ENCODE peak calls at places on chromosomes 4 and X, in six cellular contexts. Z is cardiac muscle cell, H is IMR-90, J is fibroblast of lung, L is Peyer's patch, T is dorsolateral prefrontal cortex. R is an unnamed sample.
A peak's percentile ranks its signal among the peaks of the same experiment; 100 is the strongest.

GRCh38 chr4:122796801-122797404 is 29.7 kb upstream of the FGF2 start:
- DNase-seq in L (no peak), Z (no peak), J (no peak), H (peak; percentile 28), T (no peak), R (no peak)

GRCh38 chr4:138509346-138509745 is 267.2 kb upstream of the SLC7A11 start:
- DNase-seq in H (no peak), J (no peak), L (no peak), T (no peak), Z (no peak), R (no peak)

GRCh38 chr4:122712782-122713181 is 19.7 kb upstream of the BBS12 start:
- DNase-seq in H (peak; percentile 24), Z (no peak), T (no peak), J (peak; percentile 24), L (no peak), R (no peak)

GRCh38 chrX:134971926-134972325 is 18.9 kb upstream of the SMIM10 start:
- DNase-seq in L (no peak), J (no peak), T (no peak), H (peak; percentile 42), Z (no peak), R (no peak)

GRCh38 chr4:115310671-115311070 is 197.3 kb upstream of the NDST4 start:
- DNase-seq in L (no peak), H (no peak), J (no peak), Z (no peak), T (no peak), R (no peak)

GRCh38 chr4:76644831-76645485 is 209.9 kb downstream of the SHROOM3 start:
- DNase-seq in Z (no peak), T (no peak), J (no peak), L (no peak), H (no peak), R (no peak)

GRCh38 chr4:52751349-52751911 is at the start of gene ERVMER34-1:
- DNase-seq in J (peak; percentile 14), Z (peak; percentile 83), T (peak; percentile 56), L (no peak), H (no peak), R (no peak)

GRCh38 chrX:21181232-21181853 is 192.9 kb upstream of the CNKSR2 start:
- DNase-seq in L (no peak), H (no peak), T (no peak), J (no peak), Z (no peak), R (no peak)

GRCh38 chr4:84492290-84492689 is 6.8 kb downstream of the NKX6-1 start:
- DNase-seq in H (no peak), J (no peak), L (no peak), Z (no peak), T (no peak), R (no peak)

GRCh38 chr4:74374561-74375327 is 9.8 kb downstream of the EREG start:
- DNase-seq in L (no peak), H (peak; percentile 75), Z (no peak), T (no peak), J (peak; percentile 89), R (no peak)

GRCh38 chr4:61657016-61657415 is 456.9 kb downstream of the ADGRL3 start:
- DNase-seq in Z (no peak), L (no peak), J (no peak), H (no peak), T (no peak), R (no peak)

GRCh38 chrX:12949927-12950656 is 24.8 kb upstream of the TMSB4X start:
- DNase-seq in J (peak; percentile 92), H (peak; percentile 92), L (peak; percentile 95), T (peak; percentile 73), Z (no peak), R (peak; percentile 81)

GRCh38 chr4:149145803-149146202 is 669.8 kb downstream of the IQCM start:
- DNase-seq in L (no peak), Z (no peak), J (no peak), T (no peak), H (peak; percentile 95), R (no peak)

GRCh38 chr4:140236649-140237160 is 82.7 kb upstream of the MAML3 start:
- DNase-seq in L (no peak), Z (no peak), J (no peak), T (no peak), H (peak; percentile 38), R (no peak)

GRCh38 chr4:140240237-140240636 is 86.3 kb upstream of the MAML3 start:
- DNase-seq in J (no peak), Z (no peak), T (no peak), H (no peak), L (no peak), R (no peak)

GRCh38 chr4:140238353-140239041 is 84.5 kb upstream of the MAML3 start:
- DNase-seq in T (peak; percentile 65), Z (peak; percentile 84), H (peak; percentile 77), J (peak; percentile 97), L (peak; percentile 31), R (no peak)

GRCh38 chr4:140239311-140239710 is 85.3 kb upstream of the MAML3 start:
- DNase-seq in J (no peak), T (no peak), L (no peak), H (no peak), Z (no peak), R (no peak)

DNA sequence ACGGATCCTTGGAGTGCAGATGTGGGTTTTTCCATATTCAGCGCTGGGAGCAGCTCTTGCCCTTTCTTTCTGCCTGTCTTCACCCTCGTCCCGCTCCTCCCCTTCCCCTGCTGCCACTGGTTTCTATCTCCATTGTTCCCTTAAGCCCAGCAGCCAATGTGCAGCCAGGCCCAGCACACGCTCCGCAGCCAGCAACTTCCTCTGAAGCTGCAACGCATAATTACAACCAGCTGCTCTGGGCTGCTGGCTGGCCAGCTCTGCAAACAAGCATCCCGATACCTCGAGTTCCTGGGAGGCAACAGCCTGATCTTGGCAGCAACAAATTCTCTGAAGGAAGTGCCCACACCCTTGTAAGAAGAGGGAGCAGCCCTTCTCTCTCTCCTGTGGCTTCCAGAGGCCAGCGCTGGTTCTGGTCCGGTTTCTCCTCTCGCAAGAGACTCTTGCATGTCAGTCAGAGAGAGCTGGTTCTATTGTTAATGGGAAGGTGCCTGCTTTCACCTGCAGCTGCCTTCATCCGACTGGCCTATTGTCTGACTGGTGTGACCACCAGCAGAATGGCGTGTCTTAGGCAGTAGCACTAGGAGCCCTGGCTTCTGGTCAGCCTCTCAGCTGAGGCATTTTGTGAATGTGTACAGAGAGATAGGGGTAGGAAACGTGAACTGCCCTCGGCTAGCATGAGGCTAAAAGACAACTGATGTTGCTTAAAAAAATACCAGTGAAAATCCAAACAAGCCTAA is 83.8 kb upstream of the MAML3 start:
- DNase-seq in J (peak; percentile 97), L (no peak), Z (peak; percentile 75), H (peak; percentile 93), T (peak; percentile 78), R (no peak)
- H3K4me3 ChIP-seq in J (peak overlapping the region; percentile 11), L (no peak overlapping the region), Z (no peak overlapping the region), H (no peak overlapping the region), T (peak overlapping the region; percentile 42), R (no peak overlapping the region)

DNA sequence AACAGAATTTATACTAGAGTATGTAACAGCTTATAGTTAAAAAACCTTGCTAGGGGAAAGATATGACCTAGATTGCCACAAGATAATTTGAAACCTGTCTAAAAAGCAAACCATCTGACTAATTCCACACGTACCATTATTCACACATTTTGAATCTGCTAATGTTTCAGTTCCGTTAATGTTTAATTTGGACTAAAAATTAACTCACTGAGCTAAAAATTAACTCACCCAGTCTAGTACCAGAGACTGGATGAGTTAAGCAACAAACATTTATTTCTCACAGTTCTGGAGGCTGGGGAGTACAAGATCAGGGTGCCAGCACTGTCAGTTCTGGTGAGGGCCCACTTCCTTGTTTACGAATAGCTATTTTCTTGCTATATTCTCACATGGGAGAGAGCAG is 231.5 kb upstream of the DIAPH2 start:
- DNase-seq in Z (no peak), J (no peak), H (no peak), T (no peak), L (no peak), R (no peak)
- H3K27ac ChIP-seq in Z (no peak overlapping the region), J (no peak overlapping the region), H (no peak overlapping the region), T (no peak overlapping the region), L (no peak overlapping the region), R (no peak overlapping the region)

DNA sequence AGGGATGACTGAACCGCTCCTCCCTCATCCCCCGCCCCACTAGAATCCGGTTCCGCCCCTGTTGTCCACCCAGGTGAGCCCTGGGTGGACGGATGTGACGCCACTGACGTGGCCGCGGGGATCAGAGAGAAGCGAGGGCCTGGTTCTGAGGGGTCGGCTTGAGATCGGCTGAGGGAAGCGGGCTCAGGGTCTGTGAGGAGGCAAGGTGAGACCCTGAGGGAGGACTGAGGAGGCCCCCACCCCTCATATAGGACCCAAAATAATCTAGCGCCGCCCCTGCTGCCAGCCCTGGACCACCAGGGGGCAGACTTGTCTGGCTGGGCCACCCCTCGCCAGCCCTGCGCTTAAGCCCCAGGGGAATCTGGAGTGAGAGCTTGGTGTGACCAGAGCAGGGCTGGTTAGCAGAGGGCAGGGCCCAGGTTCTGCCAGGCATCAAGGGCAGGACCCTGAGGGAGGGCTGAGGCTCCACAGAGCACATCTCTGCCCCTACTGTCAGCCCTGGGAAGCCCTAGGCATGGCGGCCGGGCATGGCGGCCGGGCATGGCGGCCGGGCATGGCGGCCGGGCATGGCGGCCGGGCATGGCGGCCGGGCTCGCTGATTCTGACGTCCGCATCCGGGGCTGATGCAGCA is at the start of gene MAGEA8:
- DNase-seq in Z (no peak), J (no peak), T (no peak), H (no peak), L (no peak), R (no peak)
- TF ChIP-seq CTCF in Z (no peak), J (no peak), T (no peak), H (peak; percentile 3), L (no peak), R (no peak)

DNA sequence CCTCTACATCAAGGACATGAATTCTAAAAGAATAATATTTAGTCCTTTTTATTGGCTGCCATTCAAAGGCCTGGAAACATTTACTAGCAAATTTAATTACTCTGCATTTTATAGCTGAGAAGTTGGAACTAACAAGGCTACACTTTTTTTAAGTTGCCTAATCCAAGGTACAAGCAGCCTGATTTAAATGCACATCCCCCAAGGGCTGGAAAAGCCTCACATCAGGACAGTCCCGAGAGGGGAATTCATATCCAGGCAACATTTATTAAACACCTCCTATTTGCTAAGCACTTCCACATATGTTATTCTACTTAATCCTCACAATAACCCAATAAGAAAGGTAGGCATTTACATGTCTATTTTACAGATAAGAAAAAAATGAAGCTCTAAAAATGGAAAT is 81.5 kb downstream of the HS6ST2 start:
- DNase-seq in H (no peak), L (no peak), Z (no peak), T (no peak), J (no peak), R (no peak)
- H3K4me3 ChIP-seq in H (no peak overlapping the region), L (no peak overlapping the region), Z (no peak overlapping the region), T (no peak overlapping the region), J (no peak overlapping the region), R (no peak overlapping the region)

GRCh38 chr4:788006-788635 is 37.8 kb downstream of the CPLX1 start:
- DNase-seq in J (no peak), Z (no peak), L (no peak), T (peak; percentile 6), H (no peak), R (no peak)

GRCh38 chr4:786861-787300 is 39.0 kb downstream of the CPLX1 start:
- DNase-seq in L (no peak), J (no peak), T (no peak), Z (no peak), H (no peak), R (no peak)

GRCh38 chr4:788636-789297 is 37.2 kb downstream of the CPLX1 start:
- DNase-seq in Z (no peak), H (no peak), T (peak; percentile 35), L (no peak), J (no peak), R (no peak)

GRCh38 chr4:786074-786741 is 39.7 kb downstream of the CPLX1 start:
- DNase-seq in L (no peak), T (no peak), H (no peak), Z (no peak), J (no peak), R (no peak)

GRCh38 chr4:787561-787981 is 38.4 kb downstream of the CPLX1 start:
- DNase-seq in T (peak; percentile 17), Z (no peak), H (no peak), L (no peak), J (no peak), R (no peak)
- H3K27ac ChIP-seq in T (peak overlapping the region; percentile 54), Z (no peak overlapping the region), H (no peak overlapping the region), L (no peak overlapping the region), J (no peak overlapping the region), R (no peak overlapping the region)